ENCODE peak calls at places on chromosomes 2 and 18, in nine cellular contexts. P is effector memory CD8-positive, alpha-beta T cell; B is activated T-cell treated with anti-CD3 and anti-CD28 coated beads for 1 hour; E is substantia nigra; F is omental fat pad; Z is KBM-7; Y is naive thymus-derived CD4-positive, alpha-beta T cell; J is left ventricle myocardium inferior; U is stimulated activated CD4-positive, alpha-beta T cell treated with anti-CD3 and anti-CD28 coated beads, Interleukin-4, amount 100 ng/mL, for 4 hours. I is an unnamed sample.

GRCh38 chr2:74199275-74199701 is 873 bp downstream of the MTHFD2 start:
- DNase-seq in E (no peak), F (no peak), J (no peak), B (no peak), U (no peak), Y (no peak), P (peak), Z (no peak), I (no peak)

GRCh38 chr2:241177935-241178334 is 10.5 kb upstream of the ANO7 start:
- DNase-seq in E (no peak), U (no peak), Y (no peak), F (no peak), P (no peak), Z (no peak), J (no peak), B (no peak), I (no peak)

GRCh38 chr2:196963961-196964360 is 37.5 kb upstream of the PGAP1 start:
- DNase-seq in Z (no peak), Y (no peak), J (no peak), P (no peak), B (no peak), F (no peak), U (no peak), E (no peak), I (no peak)

GRCh38 chr2:79860233-79861058 is 347.6 kb downstream of the CTNNA2 start:
- DNase-seq in F (no peak), Z (peak), Y (no peak), U (no peak), P (no peak), E (peak), J (no peak), B (no peak), I (no peak)

GRCh38 chr2:43139996-43140621 is 86.3 kb downstream of the ZFP36L2 start:
- DNase-seq in Z (no peak), Y (no peak), E (no peak), F (no peak), P (peak), B (no peak), J (peak), U (no peak), I (no peak)

GRCh38 chr2:235661136-235661535 is 167.3 kb downstream of the AGAP1 start:
- DNase-seq in B (no peak), E (no peak), J (no peak), F (no peak), P (no peak), Y (no peak), U (no peak), Z (no peak), I (no peak)

GRCh38 chr2:109162999-109163398 is 34.0 kb downstream of the SH3RF3 start:
- DNase-seq in B (no peak), Z (no peak), P (no peak), J (peak), U (no peak), Y (no peak), E (no peak), F (no peak), I (no peak)

GRCh38 chr18:24015897-24016631 is 1.5 kb downstream of the TTC39C start:
- DNase-seq in Y (peak), J (no peak), Z (no peak), F (no peak), E (no peak), U (no peak), P (no peak), B (no peak), I (no peak)

GRCh38 chr18:25805323-25805722 is 285.1 kb downstream of the SS18 start:
- DNase-seq in Y (no peak), B (no peak), Z (no peak), E (no peak), J (no peak), P (no peak), U (no peak), F (no peak), I (no peak)

GRCh38 chr2:10977636-10978035 is 65.9 kb downstream of the KCNF1 start:
- DNase-seq in F (no peak), Z (no peak), B (no peak), U (no peak), J (no peak), Y (no peak), P (no peak), E (no peak), I (no peak)

GRCh38 chr2:136136921-136137320 is 19.0 kb upstream of the CXCR4 start:
- DNase-seq in F (no peak), B (no peak), E (no peak), Y (no peak), P (peak), U (no peak), J (no peak), Z (no peak), I (no peak)

GRCh38 chr2:175175896-175176295 is 5.6 kb downstream of the ATP5MC3 start:
- DNase-seq in J (no peak), U (no peak), Y (no peak), E (no peak), Z (no peak), B (no peak), F (no peak), P (no peak), I (no peak)

GRCh38 chr2:171128461-171128860 is 32.2 kb downstream of the TLK1 start:
- DNase-seq in E (no peak), U (no peak), B (no peak), Y (no peak), F (no peak), J (no peak), P (no peak), Z (no peak), I (no peak)

GRCh38 chr2:121634354-121635307 is 14.6 kb downstream of the CLASP1 start:
- DNase-seq in E (no peak), Y (no peak), J (no peak), P (no peak), F (no peak), Z (no peak), U (no peak), B (no peak), I (no peak)

GRCh38 chr2:15993232-15993610 is 52.9 kb downstream of the MYCN start:
- DNase-seq in U (no peak), F (no peak), J (no peak), P (no peak), E (no peak), Y (no peak), Z (no peak), B (no peak), I (no peak)

GRCh38 chr2:222861411-222862067 is 703 bp downstream of the ACSL3 start:
- DNase-seq in Z (peak), J (peak), F (no peak), Y (no peak), U (peak), B (peak), P (peak), E (peak), I (no peak)

GRCh38 chr2:109382946-109383345 is 230.8 kb downstream of the SEPTIN10 start:
- DNase-seq in P (no peak), J (peak), E (peak), Z (no peak), F (peak), Y (no peak), U (no peak), B (no peak), I (no peak)

I was measured in naive B cell.